ENCODE peak calls at places on chromosomes 4 and X, in nine cellular contexts. F is sigmoid colon, Z is colonic mucosa, W is dorsolateral prefrontal cortex, P is GM12878, B is IMR-90, E is suprapubic skin, U is heart right ventricle, S is uterus. O is an unnamed sample.

GRCh38 chrX:49263631-49264030 is 879 bp downstream of the FOXP3 start:
- DNase-seq in U (no peak), B (no peak), E (no peak), Z (no peak), W (no peak), P (no peak), F (no peak), S (no peak), O (no peak)

GRCh38 chr4:108644237-108644636 is 6.2 kb upstream of the OSTC start:
- DNase-seq in Z (no peak), F (no peak), B (peak), U (no peak), E (no peak), W (no peak), S (no peak), P (no peak), O (no peak)

GRCh38 chrX:82230013-82230412 is 1028.1 kb downstream of the SH3BGRL start:
- DNase-seq in Z (no peak), E (no peak), B (no peak), U (no peak), P (no peak), F (no peak), W (no peak), S (no peak), O (no peak)

GRCh38 chr4:5399790-5400421 is 308.5 kb downstream of the EVC2 start:
- DNase-seq in P (no peak), U (no peak), B (peak), F (no peak), S (no peak), Z (no peak), E (no peak), W (no peak), O (peak)

GRCh38 chr4:5976431-5976830 is 41.8 kb downstream of the C4orf50 start:
- DNase-seq in B (no peak), W (no peak), U (no peak), F (peak), S (no peak), Z (no peak), P (no peak), E (no peak), O (no peak)

GRCh38 chrX:130728208-130728607 is 174.8 kb downstream of the ENOX2 start:
- DNase-seq in Z (no peak), P (no peak), W (no peak), E (no peak), F (no peak), S (no peak), U (no peak), B (peak), O (no peak)

GRCh38 chr4:100348472-100348871 is 158.2 kb upstream of the DDIT4L start:
- DNase-seq in W (no peak), U (no peak), S (no peak), E (no peak), P (no peak), B (peak), F (no peak), Z (no peak), O (peak)

GRCh38 chr4:88803600-88804096 is 106.0 kb upstream of the NAP1L5 start:
- DNase-seq in Z (peak), B (peak), E (peak), F (peak), S (no peak), W (no peak), P (peak), U (no peak), O (peak)

GRCh38 chr4:184400375-184400870 is 73.9 kb downstream of the IRF2 start:
- DNase-seq in E (no peak), U (no peak), S (no peak), P (no peak), Z (no peak), W (no peak), B (peak), F (no peak), O (peak)

GRCh38 chrX:111914398-111915092 is 38.6 kb downstream of the TRPC5OS start:
- DNase-seq in W (no peak), P (no peak), E (no peak), Z (no peak), F (no peak), S (no peak), U (no peak), B (peak), O (no peak)

GRCh38 chrX:276588-277171 is 4.5 kb upstream of the PLCXD1 start:
- DNase-seq in Z (peak), U (peak), S (no peak), W (no peak), B (peak), F (peak), E (no peak), P (no peak), O (peak)

GRCh38 chr4:91070736-91071135 is 943.5 kb downstream of the CCSER1 start:
- DNase-seq in P (no peak), W (no peak), U (no peak), F (no peak), B (no peak), S (no peak), E (no peak), Z (no peak), O (no peak)

DNA sequence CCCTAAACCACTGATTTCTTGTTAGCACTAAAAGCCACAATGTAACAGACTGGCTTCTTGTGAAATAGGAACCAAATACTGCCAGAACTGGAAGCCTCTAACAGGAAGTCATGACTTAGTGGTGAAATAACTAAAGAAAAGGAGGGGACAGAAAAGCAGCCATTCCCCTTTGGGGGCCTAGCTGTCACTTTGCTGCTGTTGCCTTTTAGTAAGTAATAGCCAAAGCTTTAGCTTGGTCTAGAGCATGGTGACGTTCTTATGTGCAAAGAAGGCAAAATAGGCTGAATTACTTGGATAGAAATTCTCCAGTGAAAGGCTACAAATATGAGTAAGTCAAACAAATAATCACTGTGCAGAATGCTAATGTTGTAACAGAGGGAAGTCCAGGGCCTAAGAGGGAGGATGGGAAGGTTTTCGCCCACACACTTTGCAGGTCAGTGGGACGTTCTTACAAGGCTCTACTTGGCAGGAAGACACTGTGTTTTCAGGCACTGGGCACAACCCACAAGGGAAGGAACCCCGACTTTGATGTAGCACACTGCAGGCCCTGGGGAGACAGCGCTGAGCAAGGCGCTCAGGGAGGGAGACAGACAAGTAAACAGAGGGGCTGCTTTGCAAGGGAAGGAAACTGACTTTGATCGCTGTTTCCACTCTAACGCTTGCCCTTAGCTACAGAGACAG is 16.6 kb downstream of the GAB3 start:
- DNase-seq in B (peak), P (no peak), S (peak), Z (no peak), E (no peak), U (no peak), W (no peak), F (no peak), O (peak)
- H3K27ac ChIP-seq in B (peak), P (peak), S (peak), Z (peak), E (peak), U (peak), W (peak), F (peak), O (peak)

GRCh38 chr4:120924931-120925330 is 2.4 kb upstream of the PRDM5 start:
- DNase-seq in Z (no peak), B (no peak), S (no peak), F (no peak), P (no peak), W (no peak), U (no peak), E (no peak), O (no peak)

GRCh38 chr4:120921456-120922389 is 803 bp downstream of the PRDM5 start:
- DNase-seq in B (peak), U (peak), F (peak), W (no peak), P (no peak), E (peak), S (peak), Z (peak), O (peak)

GRCh38 chr4:120920666-120921065 is 1.9 kb downstream of the PRDM5 start:
- DNase-seq in B (no peak), S (no peak), U (no peak), E (no peak), Z (no peak), P (no peak), F (no peak), W (no peak), O (no peak)

GRCh38 chr4:120923201-120923522 is 636 bp upstream of the PRDM5 start:
- DNase-seq in Z (no peak), P (no peak), B (no peak), U (no peak), F (no peak), W (no peak), S (no peak), E (no peak), O (no peak)

GRCh38 chr4:120922390-120923200 is at the start of gene PRDM5:
- DNase-seq in F (peak), W (no peak), U (peak), B (peak), E (peak), S (peak), P (no peak), Z (peak), O (peak)
- TF ChIP-seq CTCF in F (no peak), W (no peak), U (no peak), B (no peak), E (no peak), S (no peak), P (no peak), Z (no peak), O (peak)

GRCh38 chr4:174563399-174563798 is 41.1 kb upstream of the HPGD start:
- DNase-seq in F (no peak), S (no peak), E (no peak), U (no peak), Z (no peak), B (no peak), P (no peak), W (no peak), O (no peak)

GRCh38 chr4:174564529-174564928 is 42.2 kb upstream of the HPGD start:
- DNase-seq in S (no peak), W (no peak), Z (no peak), F (no peak), B (no peak), E (no peak), P (no peak), U (no peak), O (no peak)

GRCh38 chr4:174555793-174556630 is 33.7 kb upstream of the HPGD start:
- DNase-seq in F (no peak), W (no peak), P (no peak), U (no peak), E (no peak), B (no peak), Z (no peak), S (no peak), O (no peak)

GRCh38 chr4:174559894-174560293 is 37.6 kb upstream of the HPGD start:
- DNase-seq in E (no peak), S (no peak), W (no peak), U (no peak), B (no peak), P (no peak), Z (no peak), F (no peak), O (no peak)

DNA sequence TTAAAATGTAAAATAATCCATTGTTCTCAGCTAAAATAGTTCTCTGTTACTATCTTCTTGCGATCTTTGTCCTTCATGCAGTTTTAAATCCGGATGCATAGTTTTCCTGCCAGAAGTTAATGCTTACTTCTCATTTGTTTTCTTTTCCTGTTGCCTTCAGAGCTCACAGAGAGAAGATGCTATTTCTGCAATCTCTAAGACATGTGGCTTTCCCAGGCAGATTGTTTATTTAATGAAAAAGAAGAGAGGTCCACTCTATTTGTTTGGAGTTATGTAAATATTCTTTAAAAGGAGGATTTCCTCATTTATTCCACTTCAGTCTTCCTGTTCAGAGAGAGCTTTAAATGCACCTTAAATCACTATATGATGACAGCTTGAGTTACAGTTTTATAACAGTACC is 39.3 kb upstream of the HPGD start:
- DNase-seq in E (no peak), B (no peak), F (no peak), Z (no peak), S (no peak), U (no peak), W (no peak), P (no peak), O (no peak)
- H3K4me3 ChIP-seq in E (no peak), B (no peak), F (no peak), Z (no peak), S (no peak), U (no peak), W (no peak), P (no peak), O (no peak)

GRCh38 chrX:129462707-129463106 is 60.6 kb downstream of the SMARCA1 start:
- DNase-seq in E (no peak), W (no peak), P (no peak), S (no peak), F (no peak), Z (no peak), B (no peak), U (no peak), O (no peak)

DNA sequence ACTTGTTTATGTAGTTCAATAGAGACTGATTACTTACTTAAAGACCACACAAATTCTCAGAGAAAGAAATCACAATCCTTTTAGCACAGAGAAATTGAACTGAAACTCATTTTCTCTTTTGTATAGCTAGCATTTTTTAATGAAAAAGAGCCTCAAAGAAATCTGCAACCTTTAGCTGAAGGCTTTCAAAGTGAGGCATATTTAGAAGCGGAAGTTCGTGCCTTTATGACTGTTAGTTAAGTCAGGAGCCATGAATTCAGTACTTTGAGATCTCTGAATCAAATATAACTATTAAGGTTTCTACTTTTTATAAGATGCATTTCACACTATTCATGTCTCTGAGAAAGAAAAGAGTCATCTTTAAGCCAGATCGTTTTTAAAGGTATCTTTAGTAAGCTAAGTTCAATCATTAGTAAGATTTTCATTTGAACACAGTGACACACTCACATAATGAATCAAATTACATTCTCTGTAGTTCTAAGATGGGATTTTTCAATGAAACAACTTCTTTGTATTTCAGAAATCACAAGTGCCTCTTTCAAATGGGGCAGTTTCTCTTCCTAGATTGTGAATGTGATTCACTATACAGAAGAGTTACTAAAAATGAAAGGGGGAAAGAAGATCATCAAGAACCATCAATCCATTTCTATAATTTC is 61.4 kb downstream of the SMARCA1 start:
- DNase-seq in U (no peak), W (no peak), Z (no peak), F (no peak), S (no peak), P (no peak), B (no peak), E (no peak), O (no peak)
- H3K27ac ChIP-seq in U (no peak), W (no peak), Z (no peak), F (no peak), S (no peak), P (no peak), B (no peak), E (no peak), O (no peak)

GRCh38 chrX:15299945-15300851 is 15.2 kb downstream of the ASB11 start:
- DNase-seq in P (no peak), Z (no peak), E (no peak), S (no peak), F (no peak), B (peak), U (no peak), W (no peak), O (no peak)
- TF ChIP-seq CTCF in P (peak), Z (no peak), E (no peak), S (peak), F (peak), B (peak), U (peak), W (peak), O (peak)

DNA sequence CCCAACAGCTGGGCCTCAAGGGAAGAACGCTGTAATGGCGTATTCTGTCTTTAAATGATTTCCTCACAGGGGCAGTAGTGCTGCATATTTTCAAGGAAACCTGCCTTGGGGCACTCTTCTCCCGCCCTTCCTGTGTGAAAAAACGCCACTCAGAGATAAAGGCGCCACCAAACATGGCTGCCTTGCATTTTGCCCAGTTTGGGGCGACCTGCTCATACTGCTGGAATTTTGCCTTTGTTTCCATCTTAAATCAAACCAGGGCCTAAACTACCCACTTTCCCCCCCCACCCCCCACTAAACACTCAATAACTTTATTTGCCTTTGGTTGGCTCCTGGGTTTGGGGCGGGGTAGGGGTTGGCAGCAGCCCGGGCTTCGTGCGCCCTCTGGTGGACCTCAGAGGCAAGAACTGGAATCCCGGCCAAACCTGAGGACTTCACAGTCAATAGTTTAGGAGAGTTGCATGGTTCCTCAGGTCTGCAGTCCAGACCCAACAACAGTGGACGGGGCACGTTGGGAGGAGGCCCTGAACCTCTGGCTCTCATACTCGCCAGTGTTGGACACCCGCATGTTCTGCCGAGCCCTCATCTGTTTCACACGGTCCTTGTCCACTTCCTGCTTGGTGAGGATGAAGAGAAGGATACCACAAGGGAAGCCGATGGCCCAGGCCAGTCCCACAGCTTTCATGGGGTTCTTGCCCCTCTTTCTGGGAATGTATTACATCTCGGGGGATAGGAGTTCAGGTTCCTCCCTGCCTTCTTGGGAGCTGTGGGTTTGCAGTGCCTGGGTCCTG is 220.1 kb upstream of the STK26 start:
- DNase-seq in Z (peak), U (peak), W (peak), F (peak), B (peak), E (no peak), S (peak), P (peak), O (no peak)
- H3K4me3 ChIP-seq in Z (peak), U (peak), W (peak), F (peak), B (peak), E (no peak), S (peak), P (peak), O (peak)

GRCh38 chr4:122701965-122702364 is 30.5 kb upstream of the BBS12 start:
- DNase-seq in U (no peak), Z (no peak), S (no peak), B (no peak), F (no peak), P (no peak), W (no peak), E (no peak), O (no peak)

GRCh38 chr4:122702939-122703338 is 29.6 kb upstream of the BBS12 start:
- DNase-seq in S (no peak), W (no peak), Z (peak), E (no peak), F (no peak), B (no peak), P (no peak), U (no peak), O (no peak)

GRCh38 chr4:122701061-122701460 is 31.4 kb upstream of the BBS12 start:
- DNase-seq in B (no peak), S (no peak), P (no peak), Z (no peak), W (no peak), U (no peak), E (no peak), F (no peak), O (no peak)

GRCh38 chr4:122703868-122704267 is 28.6 kb upstream of the BBS12 start:
- DNase-seq in S (no peak), F (no peak), W (no peak), P (no peak), B (no peak), Z (no peak), E (no peak), U (no peak), O (no peak)

DNA sequence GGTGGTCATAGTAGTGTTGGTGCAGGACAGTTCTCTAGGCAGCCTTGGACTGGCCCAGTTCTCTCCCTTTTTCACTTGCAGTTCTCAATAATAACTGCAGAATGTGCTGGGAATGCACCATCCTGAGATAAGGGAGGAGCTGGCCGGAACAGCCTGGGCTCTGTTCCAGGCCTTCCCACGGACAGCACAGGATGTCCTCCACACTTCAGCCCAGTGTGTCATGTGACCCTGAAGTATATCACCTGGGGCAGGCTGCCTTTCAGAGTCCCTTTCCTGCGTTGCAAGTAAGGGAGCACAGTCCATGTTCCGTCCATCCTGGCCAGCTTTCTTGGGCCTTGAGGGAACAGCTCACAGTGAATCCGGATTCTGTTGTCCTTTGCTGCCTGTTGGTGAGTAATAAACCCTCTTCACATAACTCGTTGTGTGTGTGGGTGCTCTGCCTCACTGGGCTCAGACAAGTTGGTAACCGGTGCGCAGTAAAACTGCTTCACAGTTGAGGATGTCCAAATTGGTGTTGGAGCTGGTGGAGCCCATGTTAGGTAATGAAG is 32.3 kb upstream of the BBS12 start:
- DNase-seq in B (peak), U (peak), S (peak), Z (peak), W (no peak), P (no peak), F (peak), E (no peak), O (peak)
- H3K27ac ChIP-seq in B (no peak), U (peak), S (peak), Z (no peak), W (no peak), P (no peak), F (no peak), E (no peak), O (no peak)

GRCh38 chr4:189096717-189097116 is 844.0 kb upstream of the FRG1 start:
- DNase-seq in E (no peak), F (no peak), U (no peak), W (no peak), B (no peak), S (no peak), P (no peak), Z (no peak), O (no peak)
- TF ChIP-seq CTCF in E (no peak), F (no peak), U (no peak), W (no peak), B (no peak), S (no peak), P (no peak), Z (no peak), O (peak)

GRCh38 chrX:101799387-101799786 is 132.4 kb downstream of the ZMAT1 start:
- DNase-seq in E (peak), W (peak), B (peak), U (peak), F (peak), S (peak), Z (peak), P (peak), O (peak)
- H3K4me3 ChIP-seq in E (peak), W (peak), B (no peak), U (peak), F (peak), S (no peak), Z (no peak), P (no peak), O (peak)

GRCh38 chr4:85961887-85962286 is 398.0 kb downstream of the MAPK10 start:
- DNase-seq in F (no peak), Z (no peak), S (no peak), P (no peak), W (no peak), E (no peak), U (no peak), B (no peak), O (no peak)
- H3K27ac ChIP-seq in F (no peak), Z (no peak), S (no peak), P (no peak), W (no peak), E (no peak), U (no peak), B (no peak), O (no peak)